ENCODE peak calls at places on chromosome 13, in eight cellular contexts. X is dorsolateral prefrontal cortex; G is choroid plexus epithelial cell; S is CD8-positive, alpha-beta T cell; W is fibroblast of lung; O is foreskin fibroblast; V is HepG2; K is ovary. Y is an unnamed sample.

GRCh38 chr13:32443111-32443510 is 15.2 kb upstream of the N4BP2L1 start:
- DNase-seq in X (no peak), G (peak), S (no peak), W (no peak), O (no peak), V (peak), K (no peak), Y (peak)

GRCh38 chr13:99962242-99962641 is 9.3 kb downstream of the ZIC5 start:
- DNase-seq in X (no peak), G (no peak), S (no peak), W (no peak), O (no peak), V (no peak), K (no peak), Y (no peak)

GRCh38 chr13:30752201-30752797 is 17.0 kb downstream of the ALOX5AP start:
- DNase-seq in X (no peak), G (peak), S (no peak), W (peak), O (peak), V (no peak), K (no peak), Y (peak)

GRCh38 chr13:50529154-50529882 is 314.2 kb downstream of the DLEU7 start:
- DNase-seq in X (peak), G (peak), S (no peak), W (peak), O (peak), V (no peak), K (peak), Y (peak)

GRCh38 chr13:53159439-53159838 is 130.8 kb downstream of the OLFM4 start:
- DNase-seq in X (no peak), G (no peak), S (no peak), W (no peak), O (no peak), V (no peak), K (no peak), Y (no peak)

GRCh38 chr13:51244637-51245405 is 22.6 kb downstream of the FAM124A start:
- DNase-seq in X (no peak), G (no peak), S (no peak), W (no peak), O (no peak), V (no peak), K (no peak), Y (no peak)

GRCh38 chr13:32587014-32587773 is 942 bp downstream of the PDS5B start:
- DNase-seq in X (peak), G (peak), S (peak), W (peak), O (peak), V (peak), K (peak), Y (peak)

GRCh38 chr13:34044660-34045080 is 226.7 kb downstream of the RFC3 start:
- DNase-seq in X (no peak), G (peak), S (no peak), W (peak), O (peak), V (no peak), K (no peak), Y (peak)

GRCh38 chr13:30880756-30881155 is 25.3 kb upstream of the MEDAG start:
- DNase-seq in X (no peak), G (peak), S (no peak), W (peak), O (peak), V (peak), K (no peak), Y (peak)

GRCh38 chr13:20348645-20349408 is 116.7 kb upstream of the GJB6 start:
- DNase-seq in X (no peak), G (no peak), S (no peak), W (no peak), O (no peak), V (no peak), K (no peak), Y (no peak)

GRCh38 chr13:113216165-113217056 is 7.0 kb downstream of the CUL4A start:
- DNase-seq in X (no peak), G (peak), S (no peak), W (peak), O (peak), V (peak), K (no peak), Y (peak)

GRCh38 chr13:76709851-76710250 is 176.4 kb downstream of the KCTD12 start:
- DNase-seq in X (no peak), G (no peak), S (no peak), W (peak), O (peak), V (no peak), K (no peak), Y (no peak)

GRCh38 chr13:41268764-41269163 is 5.4 kb upstream of the MTRF1 start:
- DNase-seq in X (no peak), G (peak), S (no peak), W (peak), O (no peak), V (no peak), K (no peak), Y (peak)

DNA sequence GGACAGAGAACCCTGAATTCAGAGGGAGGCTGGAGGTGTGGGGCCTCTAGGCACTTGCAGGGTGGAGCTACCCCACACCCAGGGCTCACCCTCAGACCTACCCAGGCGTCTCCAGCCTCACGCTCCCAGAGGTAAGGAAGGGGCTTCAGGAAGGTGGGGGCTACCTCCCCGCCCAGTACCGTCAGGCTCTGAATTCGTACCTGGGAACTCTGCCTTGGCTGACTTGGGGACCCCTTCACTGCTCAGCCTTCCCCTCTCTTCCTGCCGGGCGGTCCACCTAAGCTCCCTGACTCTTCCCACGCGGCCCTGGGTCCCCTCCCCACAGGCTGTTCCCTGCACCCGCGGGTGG is 28.5 kb upstream of the PARP4 start:
- DNase-seq in X (no peak), G (no peak), S (no peak), W (no peak), O (no peak), V (no peak), K (no peak), Y (no peak)
- TF ChIP-seq CTCF in X (no peak), G (no peak), S (no peak), W (no peak), O (no peak), V (no peak), K (no peak), Y (no peak)

GRCh38 chr13:35472308-35473008 is 4.0 kb downstream of the MAB21L1 start:
- DNase-seq in X (no peak), G (no peak), S (no peak), W (no peak), O (peak), V (no peak), K (no peak), Y (no peak)

GRCh38 chr13:35471466-35472307 is 4.8 kb downstream of the MAB21L1 start:
- DNase-seq in X (no peak), G (peak), S (no peak), W (no peak), O (peak), V (no peak), K (no peak), Y (no peak)

GRCh38 chr13:35475960-35476943 is at the start of gene MAB21L1:
- DNase-seq in X (no peak), G (peak), S (no peak), W (peak), O (peak), V (no peak), K (no peak), Y (peak)

GRCh38 chr13:35475131-35475959 is 1.1 kb downstream of the MAB21L1 start:
- DNase-seq in X (peak), G (peak), S (no peak), W (peak), O (peak), V (no peak), K (no peak), Y (peak)

DNA sequence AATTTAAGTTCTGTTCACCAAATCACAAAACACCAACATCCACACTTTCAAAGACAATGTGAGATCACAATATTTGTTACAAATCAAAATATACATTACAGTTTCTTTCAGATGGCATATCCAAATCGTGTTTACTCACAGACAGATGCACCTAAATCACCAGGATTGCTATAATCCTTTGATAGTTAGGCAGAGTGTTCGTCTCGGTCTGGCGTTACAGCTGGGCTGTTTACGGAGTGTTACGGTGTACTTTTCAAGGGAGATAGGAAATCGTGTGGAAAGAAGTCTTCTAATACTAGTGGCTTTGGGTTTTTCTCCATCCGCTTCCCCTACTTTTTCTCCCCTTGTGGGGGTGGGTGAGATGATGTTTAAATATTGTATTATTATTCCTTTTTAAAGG is 1.9 kb downstream of the MAB21L1 start:
- DNase-seq in X (no peak), G (peak), S (no peak), W (no peak), O (no peak), V (no peak), K (no peak), Y (no peak)
- H3K4me3 ChIP-seq in X (peak), G (peak), S (no peak), W (peak), O (peak), V (no peak), K (no peak), Y (no peak)

GRCh38 chr13:98827449-98827848 is 75.0 kb upstream of the SLC15A1 start:
- DNase-seq in X (no peak), G (no peak), S (no peak), W (no peak), O (no peak), V (no peak), K (no peak), Y (no peak)
- TF ChIP-seq CTCF in X (no peak), G (no peak), S (no peak), W (no peak), O (no peak), V (peak), K (no peak), Y (no peak)

GRCh38 chr13:73092831-73093230 is 34.0 kb downstream of the KLF5 start:
- DNase-seq in X (no peak), G (peak), S (no peak), W (no peak), O (no peak), V (peak), K (no peak), Y (no peak)

GRCh38 chr13:73090812-73091187 is 32.0 kb downstream of the KLF5 start:
- DNase-seq in X (no peak), G (no peak), S (no peak), W (no peak), O (no peak), V (no peak), K (no peak), Y (no peak)

GRCh38 chr13:73101608-73102007 is 42.8 kb downstream of the KLF5 start:
- DNase-seq in X (no peak), G (no peak), S (no peak), W (no peak), O (no peak), V (no peak), K (no peak), Y (no peak)

DNA sequence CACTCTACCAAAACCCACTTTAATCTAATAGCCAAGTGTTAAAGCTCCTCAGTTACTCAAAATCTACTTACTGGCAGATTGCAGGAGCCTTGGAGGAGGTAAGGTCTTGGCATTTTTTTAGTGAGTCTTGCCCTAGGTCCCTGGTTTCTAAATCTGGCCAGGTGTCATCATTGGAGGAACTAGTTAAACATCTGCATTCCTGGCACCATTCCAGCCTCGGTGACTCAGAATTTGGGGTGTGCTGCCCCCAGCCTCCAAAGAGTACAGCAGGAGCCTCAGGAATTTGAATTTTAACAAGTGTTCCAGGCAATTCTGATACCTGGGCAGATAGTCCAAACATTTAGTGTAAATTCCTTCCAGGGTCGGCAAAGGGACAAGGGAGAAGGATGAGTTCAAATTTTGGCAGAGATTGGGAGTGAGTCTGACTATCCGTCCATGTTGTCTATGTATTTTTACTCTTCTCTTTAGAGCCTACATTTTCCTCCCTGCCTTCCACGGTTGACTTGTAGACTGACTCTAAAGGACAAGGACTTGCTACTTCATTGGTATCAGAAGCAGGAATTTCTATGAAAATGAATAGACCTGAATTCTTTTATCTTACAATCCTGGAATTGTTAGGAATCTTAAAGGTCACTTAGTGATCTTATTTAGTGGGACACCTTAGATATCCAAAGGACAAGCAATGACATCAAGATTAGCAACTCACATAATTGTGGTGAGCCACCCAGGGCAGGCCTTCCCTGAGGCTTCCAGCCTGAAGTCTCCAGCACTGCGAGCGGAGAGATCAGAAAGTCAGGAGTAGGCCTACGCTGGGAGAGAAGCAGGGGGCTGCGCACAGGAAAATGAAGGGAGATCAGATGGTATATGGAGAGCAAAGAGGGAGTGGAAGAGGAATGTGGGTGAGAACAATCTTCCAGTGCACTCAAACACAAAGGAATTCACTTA is 37.6 kb downstream of the KLF5 start:
- DNase-seq in X (no peak), G (peak), S (no peak), W (peak), O (no peak), V (peak), K (no peak), Y (peak)
- H3K4me3 ChIP-seq in X (no peak), G (no peak), S (no peak), W (no peak), O (no peak), V (no peak), K (no peak), Y (no peak)